ENCODE peak calls at places on chromosomes 16 and 17, in eight cellular contexts. F is fibroblast of pulmonary artery, I is LNCaP clone FGC, M is body of pancreas, S is Peyer's patch, Q is fibroblast of mammary gland, W is GM10248, A is stomach. H is an unnamed sample.

GRCh38 chr16:1651509-1652342 is 26.4 kb upstream of the JPT2 start:
- DNase-seq in I (no peak), W (no peak), M (no peak), F (peak; percentile 8), A (no peak), S (no peak), Q (peak; percentile 5), H (no peak)

GRCh38 chr17:680554-680953 is 34.1 kb downstream of the VPS53 start:
- DNase-seq in Q (no peak), I (no peak), A (no peak), W (no peak), M (no peak), S (no peak), F (no peak), H (no peak)

GRCh38 chr17:82861393-82861775 is 21.6 kb upstream of the ZNF750 start:
- DNase-seq in M (no peak), W (no peak), Q (no peak), S (no peak), A (no peak), F (no peak), I (no peak), H (no peak)

GRCh38 chr17:39177256-39177655 is 11.3 kb upstream of the ARL5C start:
- DNase-seq in A (no peak), W (no peak), F (no peak), Q (peak; percentile 38), M (no peak), S (no peak), I (no peak), H (no peak)

GRCh38 chr16:8173111-8173644 is 417.1 kb downstream of the TMEM114 start:
- DNase-seq in A (peak; percentile 71), I (peak; percentile 70), F (peak; percentile 39), W (peak; percentile 22), S (no peak), M (peak; percentile 78), Q (peak; percentile 53), H (no peak)

GRCh38 chr16:85824161-85825135 is 25.0 kb downstream of the COX4I1 start:
- DNase-seq in Q (no peak), M (no peak), A (no peak), F (no peak), I (no peak), W (no peak), S (no peak), H (no peak)

GRCh38 chr16:66528294-66528693 is 21.6 kb downstream of the TK2 start:
- DNase-seq in A (no peak), S (no peak), M (no peak), I (no peak), W (no peak), F (no peak), Q (no peak), H (no peak)

GRCh38 chr16:28866454-28866804 is 2.8 kb downstream of the SH2B1 start:
- DNase-seq in A (no peak), W (no peak), M (no peak), F (no peak), S (no peak), I (no peak), Q (no peak), H (no peak)

GRCh38 chr16:72910875-72911274 is 137.1 kb downstream of the ZFHX3 start:
- DNase-seq in S (no peak), M (no peak), Q (no peak), F (no peak), A (no peak), W (no peak), I (no peak), H (no peak)

GRCh38 chr16:57134982-57135381 is 42.6 kb downstream of the CPNE2 start:
- DNase-seq in I (no peak), F (no peak), Q (no peak), S (peak; percentile 53), A (no peak), M (no peak), W (no peak), H (no peak)

GRCh38 chr16:77905356-77905920 is 116.9 kb upstream of the CLEC3A start:
- DNase-seq in W (no peak), A (no peak), F (no peak), M (no peak), S (no peak), I (peak; percentile 72), Q (no peak), H (no peak)

GRCh38 chr16:729768-730665 is 3.1 kb downstream of the HAGHL start:
- DNase-seq in I (no peak), S (no peak), W (no peak), M (no peak), F (no peak), Q (no peak), A (no peak), H (no peak)

DNA sequence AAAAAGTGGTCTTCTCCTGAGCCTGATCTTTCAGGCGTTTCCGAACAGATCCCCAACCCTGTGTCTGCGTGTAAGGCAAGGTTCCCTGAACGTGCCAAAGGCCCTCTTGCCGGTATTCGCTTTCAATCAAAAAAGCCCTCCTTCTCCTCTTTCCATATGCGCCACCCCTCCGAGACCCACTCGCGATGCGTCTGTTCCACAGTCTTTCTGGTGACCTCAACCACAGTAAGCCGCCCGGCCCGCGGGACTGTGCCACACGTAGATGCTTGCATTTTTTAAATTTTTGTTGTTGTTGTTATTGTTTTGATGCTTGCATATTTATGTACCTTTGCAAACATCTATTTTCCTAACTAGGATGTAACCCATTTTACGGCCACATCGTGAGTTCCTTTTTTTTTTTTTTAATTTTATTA is 607 bp upstream of the PRPSAP1 start:
- DNase-seq in I (no peak), F (no peak), Q (no peak), A (no peak), M (no peak), W (no peak), S (no peak), H (no peak)
- TF ChIP-seq CTCF in I (no peak), F (no peak), Q (no peak), A (no peak), M (no peak), W (no peak), S (no peak), H (no peak)

DNA sequence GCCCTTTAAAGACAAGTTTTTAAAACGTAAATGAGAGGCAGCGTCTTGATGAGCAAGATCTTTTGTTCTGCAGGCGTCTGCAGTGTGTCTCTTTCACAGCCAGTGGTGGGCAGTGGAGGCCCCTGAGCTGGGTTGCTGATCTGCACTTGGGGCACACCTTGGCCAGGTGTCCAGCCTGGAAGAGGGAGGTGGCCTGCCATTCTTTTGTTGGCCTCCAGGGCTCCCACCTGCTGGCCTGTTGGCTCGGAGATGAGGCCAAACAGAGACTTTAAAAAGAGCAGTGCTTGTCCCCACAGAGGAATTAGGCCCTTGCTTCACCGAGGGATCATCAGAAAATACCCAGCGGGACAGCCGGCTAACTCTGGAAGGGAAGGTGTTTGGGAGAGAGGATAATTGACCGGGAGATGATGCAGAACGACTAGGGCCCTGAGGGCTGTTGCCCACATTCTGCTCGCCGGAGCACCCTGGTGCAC is 145.9 kb upstream of the PLCG2 start:
- DNase-seq in A (no peak), Q (no peak), W (no peak), M (no peak), I (no peak), S (no peak), F (no peak), H (no peak)
- TF ChIP-seq CTCF in A (peak; percentile 11), Q (no peak), W (no peak), M (no peak), I (no peak), S (peak; percentile 35), F (no peak), H (no peak)

DNA sequence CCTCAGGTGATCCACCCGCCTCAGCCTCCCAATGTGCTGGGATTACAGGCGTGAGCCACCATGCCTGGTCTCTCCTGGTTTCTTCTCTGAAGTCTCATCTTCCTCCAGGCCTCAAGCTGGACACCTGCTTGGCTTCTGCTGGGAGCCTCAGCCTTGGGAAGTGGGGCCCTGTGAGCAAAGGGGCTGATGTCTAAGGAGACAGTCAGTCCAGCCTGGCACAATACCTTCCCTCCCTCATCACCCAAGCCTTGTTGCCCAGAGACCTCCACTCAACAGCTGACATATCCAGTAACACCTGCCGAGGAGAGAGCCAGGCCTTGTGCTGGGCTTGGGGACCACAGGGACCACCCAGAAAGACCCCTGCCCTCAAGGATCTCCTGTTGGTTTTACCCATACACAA is 251.6 kb downstream of the GSG1L start:
- DNase-seq in F (no peak), W (no peak), I (no peak), Q (no peak), M (no peak), A (no peak), S (no peak), H (no peak)
- TF ChIP-seq CTCF in F (no peak), W (no peak), I (no peak), Q (no peak), M (no peak), A (no peak), S (no peak), H (no peak)

GRCh38 chr17:77441130-77441920 is 300.6 kb downstream of the SEC14L1 start:
- DNase-seq in S (peak; percentile 84), F (no peak), I (no peak), M (peak; percentile 41), W (peak; percentile 82), A (no peak), Q (no peak), H (peak; percentile 75)
- TF ChIP-seq CTCF in S (no peak), F (no peak), I (no peak), M (no peak), W (peak; percentile 28), A (no peak), Q (no peak), H (no peak)

DNA sequence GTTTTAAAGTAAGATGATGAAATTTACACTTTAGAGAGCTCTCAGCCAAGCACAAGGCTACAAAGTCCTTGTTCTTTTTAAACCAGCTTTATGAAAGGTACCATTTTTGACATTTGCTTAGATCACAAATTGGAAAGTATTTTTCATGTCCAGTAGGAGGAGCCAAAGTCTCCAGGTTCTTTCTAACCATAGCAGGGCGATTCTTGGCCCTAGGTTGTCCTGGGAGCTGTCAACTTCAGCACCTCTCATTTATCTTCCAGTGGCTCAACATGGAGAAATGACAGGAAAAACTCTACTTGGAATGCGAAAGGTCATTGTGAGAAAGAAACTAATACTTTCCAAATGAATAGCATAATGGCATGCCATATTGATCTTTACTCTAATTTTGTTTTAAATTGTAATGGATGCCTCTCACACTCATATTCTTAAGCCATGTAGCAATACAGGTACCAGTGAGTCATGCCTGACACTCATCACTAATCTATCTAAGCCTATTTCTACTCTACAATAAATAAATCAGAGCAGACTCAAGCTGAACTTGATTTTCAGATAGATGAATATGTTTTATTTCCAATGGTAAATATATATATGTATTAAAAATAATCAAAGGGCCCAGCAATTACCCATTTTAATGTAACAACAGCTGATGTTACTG is 919.1 kb upstream of the EEF2KMT start:
- DNase-seq in F (peak; percentile 4), I (peak; percentile 49), A (no peak), W (no peak), Q (peak; percentile 5), S (no peak), M (peak; percentile 13), H (no peak)
- TF ChIP-seq CTCF in F (no peak), I (peak; percentile 55), A (no peak), W (peak; percentile 27), Q (peak; percentile 4), S (peak; percentile 46), M (peak; percentile 11), H (no peak)

GRCh38 chr17:56305017-56305416 is 151.7 kb downstream of the ANKFN1 start:
- DNase-seq in Q (no peak), M (no peak), A (no peak), F (no peak), I (no peak), W (no peak), S (no peak), H (no peak)

GRCh38 chr17:56297142-56297541 is 143.9 kb downstream of the ANKFN1 start:
- DNase-seq in I (no peak), W (no peak), Q (peak; percentile 31), S (no peak), M (no peak), F (no peak), A (no peak), H (no peak)

GRCh38 chr17:56300191-56300590 is 146.9 kb downstream of the ANKFN1 start:
- DNase-seq in A (no peak), F (no peak), I (no peak), S (no peak), W (no peak), M (no peak), Q (no peak), H (no peak)
- TF ChIP-seq CTCF in A (no peak), F (no peak), I (no peak), S (no peak), W (no peak), M (no peak), Q (no peak), H (no peak)

H was measured in activated B cell treated with CpG ODN at 0.5 μM for 24 hours.